ENCODE peak calls at places on chromosomes 16 and 17, in nine cellular contexts. D is T1000; I is HuH-7; M is stimulated activated CD4-positive, alpha-beta T cell treated with anti-CD3 and anti-CD28 coated beads, Interleukin-2, amount 100 ng/mL, for 48 hours; A is Caki2; O is T-helper 17 cell; Q is glomerular endothelial cell; K is mammary epithelial cell; Y is SK-MEL-5. V is an unnamed sample.
A peak's percentile ranks its signal among the peaks of the same experiment; 100 is the strongest.

GRCh38 chr16:88783391-88784073 is 1.5 kb downstream of the PIEZO1 start:
- DNase-seq in D (no peak), I (no peak), M (no peak), A (no peak), O (no peak), Q (no peak), K (peak; percentile 40), Y (no peak), V (no peak)

GRCh38 chr16:87463722-87464690 is 28.8 kb downstream of the ZCCHC14 start:
- DNase-seq in D (no peak), I (no peak), M (no peak), A (peak; percentile 66), O (no peak), Q (peak; percentile 84), K (no peak), Y (peak; percentile 51), V (no peak)

GRCh38 chr17:39564201-39564828 is 43.4 kb downstream of the NEUROD2 start:
- DNase-seq in D (no peak), I (no peak), M (no peak), A (peak; percentile 25), O (no peak), Q (no peak), K (no peak), Y (peak; percentile 22), V (no peak)

GRCh38 chr16:48321307-48322036 is 63.7 kb downstream of the SIAH1 start:
- DNase-seq in D (no peak), I (no peak), M (no peak), A (no peak), O (no peak), Q (no peak), K (peak; percentile 45), Y (no peak), V (no peak)

GRCh38 chr16:8958344-8958808 is 5.3 kb downstream of the USP7 start:
- DNase-seq in D (no peak), I (no peak), M (no peak), A (no peak), O (no peak), Q (no peak), K (peak; percentile 20), Y (no peak), V (no peak)

GRCh38 chr17:14336418-14336817 is 35.5 kb downstream of the HS3ST3B1 start:
- DNase-seq in D (no peak), I (no peak), M (no peak), A (no peak), O (no peak), Q (no peak), K (no peak), Y (no peak), V (no peak)

GRCh38 chr16:30839523-30840227 is 52.7 kb upstream of the ZNF629 start:
- DNase-seq in D (no peak), I (no peak), M (no peak), A (no peak), O (no peak), Q (no peak), K (no peak), Y (no peak), V (no peak)

GRCh38 chr16:88703486-88704309 is 2.5 kb downstream of the RNF166 start:
- DNase-seq in D (no peak), I (no peak), M (peak; percentile 64), A (no peak), O (no peak), Q (no peak), K (no peak), Y (no peak), V (no peak)

GRCh38 chr17:45688353-45688752 is 95.8 kb upstream of the CRHR1 start:
- DNase-seq in D (no peak), I (no peak), M (no peak), A (no peak), O (no peak), Q (no peak), K (no peak), Y (peak; percentile 88), V (no peak)

GRCh38 chr17:55444471-55445441 is 23.1 kb upstream of the MMD start:
- DNase-seq in D (no peak), I (no peak), M (no peak), A (no peak), O (no peak), Q (no peak), K (no peak), Y (no peak), V (no peak)

GRCh38 chr16:49436181-49436580 is 62.6 kb downstream of the C16orf78 start:
- DNase-seq in D (no peak), I (no peak), M (no peak), A (no peak), O (no peak), Q (no peak), K (no peak), Y (no peak), V (no peak)

GRCh38 chr16:88442811-88443576 is 10.1 kb upstream of the ZFPM1 start:
- DNase-seq in D (peak; percentile 48), I (peak; percentile 100), M (peak; percentile 80), A (peak; percentile 64), O (peak; percentile 79), Q (no peak), K (peak; percentile 62), Y (peak; percentile 73), V (peak; percentile 85)

V was measured in HAP-1.